ENCODE peak calls at places on chromosomes 1 and 21, in five cellular contexts. I is prostate gland, S is PC-9, A is cardiac fibroblast, C is lower lobe of right lung. Q is an unnamed sample.
A peak's percentile ranks its signal among the peaks of the same experiment; 100 is the strongest.

GRCh38 chr1:67749844-67750689 is 65.1 kb downstream of the GADD45A start:
- DNase-seq in I (peak; percentile 58), C (no peak), S (peak; percentile 74), A (peak; percentile 84), Q (peak; percentile 67)

GRCh38 chr1:180080439-180080838 is 74.2 kb upstream of the QSOX1 start:
- DNase-seq in C (no peak), S (no peak), A (no peak), I (no peak), Q (no peak)

GRCh38 chr1:200625381-200625824 is 4.9 kb upstream of the KIF14 start:
- DNase-seq in A (peak; percentile 18), S (no peak), C (no peak), I (no peak), Q (no peak)

GRCh38 chr1:32486463-32487113 is 21.7 kb downstream of the ZBTB8B start:
- DNase-seq in C (no peak), A (no peak), S (peak; percentile 12), I (no peak), Q (no peak)

GRCh38 chr1:180964609-180965008 is 51.9 kb downstream of the KIAA1614 start:
- DNase-seq in I (no peak), S (no peak), C (no peak), A (no peak), Q (no peak)

GRCh38 chr1:227318852-227319607 is 738 bp upstream of the CDC42BPA start:
- DNase-seq in A (peak; percentile 58), C (no peak), S (peak; percentile 61), I (peak; percentile 63), Q (no peak)

GRCh38 chr1:33649759-33650158 is 177.3 kb downstream of the ZSCAN20 start:
- DNase-seq in S (no peak), A (no peak), I (no peak), C (no peak), Q (no peak)

GRCh38 chr1:107525146-107525545 is 384.3 kb downstream of the NTNG1 start:
- DNase-seq in S (no peak), C (no peak), A (no peak), I (no peak), Q (no peak)

GRCh38 chr21:30153697-30154340 is 12.8 kb downstream of the CLDN17 start:
- DNase-seq in A (no peak), S (no peak), C (no peak), I (no peak), Q (no peak)

GRCh38 chr1:53291574-53291973 is 36.3 kb downstream of the LRP8 start:
- DNase-seq in C (no peak), A (peak; percentile 16), I (no peak), S (no peak), Q (no peak)

GRCh38 chr1:151416231-151416630 is 16.9 kb downstream of the PSMB4 start:
- DNase-seq in A (peak; percentile 70), C (no peak), S (no peak), I (no peak), Q (peak; percentile 65)

GRCh38 chr1:95247607-95248006 is 13.6 kb downstream of the RWDD3 start:
- DNase-seq in S (no peak), C (no peak), A (no peak), I (no peak), Q (no peak)

GRCh38 chr1:77014396-77014795 is 147.1 kb downstream of the ST6GALNAC5 start:
- DNase-seq in S (no peak), C (no peak), A (no peak), I (no peak), Q (no peak)

GRCh38 chr1:7564097-7564496 is 207.0 kb upstream of the VAMP3 start:
- DNase-seq in S (no peak), C (no peak), I (no peak), A (no peak), Q (no peak)

GRCh38 chr1:21468597-21468996 is 28.7 kb downstream of the NBPF3 start:
- DNase-seq in S (no peak), I (no peak), A (peak; percentile 50), C (no peak), Q (no peak)

GRCh38 chr1:32872189-32872898 is 1.6 kb upstream of the FNDC5 start:
- DNase-seq in I (peak; percentile 41), A (peak; percentile 66), S (peak; percentile 66), C (peak; percentile 67), Q (no peak)

GRCh38 chr1:233993651-233994050 is 89.2 kb downstream of the SLC35F3 start:
- DNase-seq in A (no peak), S (peak; percentile 69), C (no peak), I (no peak), Q (no peak)

GRCh38 chr21:24310780-24311179 is 1296.5 kb downstream of the MRPL39 start:
- DNase-seq in A (no peak), C (no peak), I (no peak), S (no peak), Q (no peak)

GRCh38 chr1:53137729-53138128 is 4.7 kb downstream of the SLC1A7 start:
- DNase-seq in C (no peak), S (no peak), I (no peak), A (no peak), Q (no peak)

GRCh38 chr1:201570886-201571624 is 32.1 kb downstream of the NAV1 start:
- DNase-seq in A (no peak), C (peak; percentile 55), S (no peak), I (no peak), Q (no peak)

GRCh38 chr1:229432905-229433304 is 989 bp downstream of the ACTA1 start:
- DNase-seq in I (no peak), A (no peak), C (no peak), S (no peak), Q (no peak)
- H3K4me3 ChIP-seq in I (no peak overlapping the region), A (no peak overlapping the region), C (no peak overlapping the region), S (no peak overlapping the region), Q (no peak overlapping the region)

GRCh38 chr1:1305300-1306069 is 2.2 kb downstream of the ACAP3 start:
- DNase-seq in A (peak; percentile 73), S (peak; percentile 88), I (peak; percentile 42), C (peak; percentile 66), Q (no peak)
- TF ChIP-seq CTCF in A (no peak), S (peak; percentile 3), I (no peak), C (no peak), Q (peak; percentile 6)

GRCh38 chr1:199305053-199305452 is 666.2 kb downstream of the PTPRC start:
- DNase-seq in I (no peak), A (no peak), C (no peak), S (no peak), Q (no peak)

GRCh38 chr1:199307865-199308264 is 669.0 kb downstream of the PTPRC start:
- DNase-seq in A (no peak), C (no peak), S (no peak), I (no peak), Q (no peak)

GRCh38 chr1:199311478-199312242 is 672.8 kb downstream of the PTPRC start:
- DNase-seq in A (no peak), S (no peak), I (no peak), C (no peak), Q (no peak)

GRCh38 chr1:199310701-199311100 is 671.9 kb downstream of the PTPRC start:
- DNase-seq in C (no peak), I (no peak), A (no peak), S (no peak), Q (no peak)

DNA sequence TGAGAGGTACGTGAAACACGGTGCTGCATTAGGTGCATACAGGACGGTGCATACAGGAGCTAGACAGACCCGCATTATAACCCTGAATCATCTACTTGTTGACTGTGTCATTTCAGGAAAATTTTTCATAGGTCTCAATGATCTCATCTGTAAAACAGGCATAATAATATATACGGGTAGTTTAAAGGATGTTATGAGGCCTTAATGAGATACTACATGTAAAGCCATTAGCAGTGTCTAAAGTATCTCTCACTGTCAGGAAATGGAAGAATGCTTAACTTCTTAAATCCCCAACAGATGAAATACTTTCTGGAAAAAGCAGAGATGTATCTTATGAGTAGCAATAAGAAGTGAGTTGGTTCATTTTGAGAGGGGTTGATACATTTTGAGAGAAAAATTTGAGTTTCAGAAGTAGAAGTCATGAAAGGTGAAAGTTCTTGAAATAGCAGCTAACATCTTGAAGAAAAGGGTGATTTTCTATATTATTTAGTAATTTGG is 669.6 kb downstream of the PTPRC start:
- DNase-seq in S (no peak), C (no peak), I (no peak), A (no peak), Q (no peak)
- H3K4me3 ChIP-seq in S (no peak overlapping the region), C (no peak overlapping the region), I (no peak overlapping the region), A (no peak overlapping the region), Q (no peak overlapping the region)

GRCh38 chr1:198254521-198254920 is 97.7 kb downstream of the NEK7 start:
- DNase-seq in C (no peak), S (no peak), I (no peak), A (peak; percentile 58), Q (no peak)
- TF ChIP-seq CTCF in C (no peak), S (no peak), I (no peak), A (peak; percentile 42), Q (no peak)

GRCh38 chr1:36869054-36869453 is 165.3 kb downstream of the GRIK3 start:
- DNase-seq in C (peak; percentile 7), A (no peak), S (no peak), I (no peak), Q (no peak)
- H3K4me3 ChIP-seq in C (no peak overlapping the region), A (no peak overlapping the region), S (no peak overlapping the region), I (no peak overlapping the region), Q (no peak overlapping the region)

GRCh38 chr21:44931501-44932365 is 8.1 kb upstream of the SLX9 start:
- DNase-seq in C (peak; percentile 50), A (no peak), S (no peak), I (no peak), Q (no peak)

GRCh38 chr21:44933938-44934260 is 5.9 kb upstream of the SLX9 start:
- DNase-seq in A (no peak), C (no peak), S (no peak), I (no peak), Q (no peak)

GRCh38 chr21:44933199-44933937 is 6.5 kb upstream of the SLX9 start:
- DNase-seq in S (no peak), I (no peak), A (no peak), C (peak; percentile 35), Q (no peak)

GRCh38 chr21:44931137-44931500 is 8.7 kb upstream of the SLX9 start:
- DNase-seq in I (no peak), S (no peak), C (peak; percentile 66), A (peak; percentile 72), Q (no peak)

GRCh38 chr21:44932366-44933181 is 7.3 kb upstream of the SLX9 start:
- DNase-seq in I (no peak), A (no peak), C (peak; percentile 75), S (peak; percentile 46), Q (no peak)
- TF ChIP-seq CTCF in I (peak; percentile 71), A (peak; percentile 38), C (peak; percentile 59), S (peak; percentile 41), Q (peak; percentile 62)

DNA sequence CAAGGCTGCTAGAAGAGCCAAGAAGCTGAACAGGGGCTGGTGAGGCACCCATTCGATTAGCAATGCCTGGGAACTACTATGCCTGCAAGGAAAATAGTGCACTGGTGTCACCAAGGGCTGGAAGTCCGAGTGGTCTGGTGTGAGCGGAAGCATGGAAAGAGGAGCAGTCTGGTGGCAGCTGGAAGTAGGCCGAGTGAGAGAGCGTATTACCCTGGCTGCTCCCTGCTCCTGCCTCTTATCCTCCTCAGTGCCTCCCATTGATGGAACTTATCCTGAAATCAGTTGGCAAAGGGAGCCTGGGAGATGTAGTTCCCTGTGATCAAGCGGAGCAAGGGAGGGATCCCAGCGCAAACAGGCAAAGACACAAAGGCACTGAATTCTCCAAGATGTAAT is 9.6 kb downstream of the SMAP2 start:
- DNase-seq in I (peak; percentile 35), S (no peak), C (no peak), A (peak; percentile 71), Q (no peak)
- H3K4me3 ChIP-seq in I (no peak overlapping the region), S (no peak overlapping the region), C (peak overlapping the region; percentile 2), A (no peak overlapping the region), Q (no peak overlapping the region)

Q was measured in AG04449.